ENCODE peak calls at places on chromosomes 4 and X, in seven cellular contexts. One of them, this sample, is unnamed.
A peak's percentile ranks its signal among the peaks of the same experiment; 100 is the strongest.

GRCh38 chrX:20265221-20265725 is 1.4 kb downstream of the RPS6KA3 start:
- DNase-seq in SK-N-SH: peak; percentile 31
- DNase-seq in K562: peak; percentile 89
- DNase-seq in GM12878: no peak
- DNase-seq in GM12892: peak; percentile 5
- DNase-seq in HepG2: peak; percentile 31
- DNase-seq in H1: peak; percentile 43
- DNase-seq in this sample: no peak

GRCh38 chr4:154516320-154516719 is 24.7 kb upstream of the DCHS2 start:
- DNase-seq in SK-N-SH: no peak
- DNase-seq in K562: no peak
- DNase-seq in GM12878: no peak
- DNase-seq in GM12892: no peak
- DNase-seq in HepG2: no peak
- DNase-seq in H1: no peak
- DNase-seq in this sample: no peak

GRCh38 chr4:112942077-112942476 is 107.4 kb upstream of the ANK2 start:
- DNase-seq in SK-N-SH: no peak
- DNase-seq in K562: no peak
- DNase-seq in GM12878: no peak
- DNase-seq in GM12892: no peak
- DNase-seq in HepG2: no peak
- DNase-seq in H1: no peak
- DNase-seq in this sample: no peak

GRCh38 chrX:77009691-77010090 is 437.5 kb upstream of the FGF16 start:
- DNase-seq in SK-N-SH: no peak
- DNase-seq in K562: no peak
- DNase-seq in GM12878: no peak
- DNase-seq in GM12892: no peak
- DNase-seq in HepG2: no peak
- DNase-seq in H1: no peak
- DNase-seq in this sample: no peak

GRCh38 chr4:186699298-186699697 is 24.4 kb downstream of the FAT1 start:
- DNase-seq in SK-N-SH: no peak
- DNase-seq in K562: no peak
- DNase-seq in GM12878: no peak
- DNase-seq in GM12892: no peak
- DNase-seq in HepG2: peak; percentile 77
- DNase-seq in H1: no peak
- DNase-seq in this sample: no peak

GRCh38 chrX:41350976-41351569 is 17.1 kb downstream of the DDX3X start:
- DNase-seq in SK-N-SH: no peak
- DNase-seq in K562: peak; percentile 14
- DNase-seq in GM12878: no peak
- DNase-seq in GM12892: no peak
- DNase-seq in HepG2: no peak
- DNase-seq in H1: no peak
- DNase-seq in this sample: no peak

GRCh38 chr4:36493240-36493639 is 211.8 kb downstream of the DTHD1 start:
- DNase-seq in SK-N-SH: no peak
- DNase-seq in K562: no peak
- DNase-seq in GM12878: no peak
- DNase-seq in GM12892: no peak
- DNase-seq in HepG2: no peak
- DNase-seq in H1: no peak
- DNase-seq in this sample: no peak

GRCh38 chr4:26459054-26459755 is 31.1 kb downstream of the CCKAR start:
- DNase-seq in SK-N-SH: peak; percentile 56
- DNase-seq in K562: peak; percentile 53
- DNase-seq in GM12878: peak; percentile 26
- DNase-seq in GM12892: peak; percentile 23
- DNase-seq in HepG2: peak; percentile 58
- DNase-seq in H1: no peak
- DNase-seq in this sample: peak; percentile 40

GRCh38 chrX:77572322-77572721 is 125.1 kb downstream of the FGF16 start:
- DNase-seq in SK-N-SH: no peak
- DNase-seq in K562: no peak
- DNase-seq in GM12878: no peak
- DNase-seq in GM12892: no peak
- DNase-seq in HepG2: no peak
- DNase-seq in H1: no peak
- DNase-seq in this sample: no peak

GRCh38 chrX:115940888-115941332 is 229.6 kb upstream of the AGTR2 start:
- DNase-seq in SK-N-SH: peak; percentile 78
- DNase-seq in K562: peak; percentile 43
- DNase-seq in GM12878: peak; percentile 43
- DNase-seq in GM12892: no peak
- DNase-seq in HepG2: peak; percentile 83
- DNase-seq in H1: peak; percentile 62
- DNase-seq in this sample: no peak

GRCh38 chrX:126137899-126138298 is 28.2 kb downstream of the DCAF12L2 start:
- DNase-seq in SK-N-SH: peak; percentile 8
- DNase-seq in K562: no peak
- DNase-seq in GM12878: no peak
- DNase-seq in GM12892: no peak
- DNase-seq in HepG2: no peak
- DNase-seq in H1: no peak
- DNase-seq in this sample: no peak

GRCh38 chr4:19655666-19656065 is 596.0 kb upstream of the SLIT2 start:
- DNase-seq in SK-N-SH: no peak
- DNase-seq in K562: no peak
- DNase-seq in GM12878: no peak
- DNase-seq in GM12892: no peak
- DNase-seq in HepG2: no peak
- DNase-seq in H1: no peak
- DNase-seq in this sample: no peak

GRCh38 chrX:149830192-149830873 is 48.6 kb downstream of the MAGEA9 start:
- DNase-seq in SK-N-SH: no peak
- DNase-seq in K562: no peak
- DNase-seq in GM12878: peak; percentile 17
- DNase-seq in GM12892: no peak
- DNase-seq in HepG2: no peak
- DNase-seq in H1: peak; percentile 51
- DNase-seq in this sample: no peak

GRCh38 chr4:16617416-16617815 is 281.0 kb downstream of the LDB2 start:
- DNase-seq in SK-N-SH: no peak
- DNase-seq in K562: no peak
- DNase-seq in GM12878: no peak
- DNase-seq in GM12892: no peak
- DNase-seq in HepG2: no peak
- DNase-seq in H1: no peak
- DNase-seq in this sample: no peak

GRCh38 chrX:67725471-67725870 is 181.7 kb downstream of the AR start:
- DNase-seq in SK-N-SH: no peak
- DNase-seq in K562: no peak
- DNase-seq in GM12878: no peak
- DNase-seq in GM12892: no peak
- DNase-seq in HepG2: no peak
- DNase-seq in H1: no peak
- DNase-seq in this sample: no peak

GRCh38 chrX:67721321-67721720 is 177.5 kb downstream of the AR start:
- DNase-seq in SK-N-SH: no peak
- DNase-seq in K562: no peak
- DNase-seq in GM12878: no peak
- DNase-seq in GM12892: no peak
- DNase-seq in HepG2: no peak
- DNase-seq in H1: no peak
- DNase-seq in this sample: no peak

GRCh38 chrX:67726028-67726427 is 182.2 kb downstream of the AR start:
- DNase-seq in SK-N-SH: no peak
- DNase-seq in K562: no peak
- DNase-seq in GM12878: no peak
- DNase-seq in GM12892: no peak
- DNase-seq in HepG2: no peak
- DNase-seq in H1: no peak
- DNase-seq in this sample: no peak

GRCh38 chrX:67724359-67725110 is 180.7 kb downstream of the AR start:
- DNase-seq in SK-N-SH: no peak
- DNase-seq in K562: no peak
- DNase-seq in GM12878: no peak
- DNase-seq in GM12892: no peak
- DNase-seq in HepG2: no peak
- DNase-seq in H1: no peak
- DNase-seq in this sample: no peak

GRCh38 chrX:67723580-67724351 is 179.9 kb downstream of the AR start:
- DNase-seq in SK-N-SH: no peak
- DNase-seq in K562: no peak
- DNase-seq in GM12878: no peak
- DNase-seq in GM12892: no peak
- DNase-seq in HepG2: no peak
- DNase-seq in H1: no peak
- DNase-seq in this sample: no peak
- TF ChIP-seq POLR2AphosphoS5 in SK-N-SH: no peak
- TF ChIP-seq POLR2AphosphoS5 in K562: no peak
- TF ChIP-seq POLR2AphosphoS5 in GM12878: no peak
- TF ChIP-seq POLR2AphosphoS5 in GM12892: no peak
- TF ChIP-seq POLR2AphosphoS5 in HepG2: no peak
- TF ChIP-seq POLR2AphosphoS5 in H1: no peak
- TF ChIP-seq POLR2AphosphoS5 in this sample: no peak

DNA sequence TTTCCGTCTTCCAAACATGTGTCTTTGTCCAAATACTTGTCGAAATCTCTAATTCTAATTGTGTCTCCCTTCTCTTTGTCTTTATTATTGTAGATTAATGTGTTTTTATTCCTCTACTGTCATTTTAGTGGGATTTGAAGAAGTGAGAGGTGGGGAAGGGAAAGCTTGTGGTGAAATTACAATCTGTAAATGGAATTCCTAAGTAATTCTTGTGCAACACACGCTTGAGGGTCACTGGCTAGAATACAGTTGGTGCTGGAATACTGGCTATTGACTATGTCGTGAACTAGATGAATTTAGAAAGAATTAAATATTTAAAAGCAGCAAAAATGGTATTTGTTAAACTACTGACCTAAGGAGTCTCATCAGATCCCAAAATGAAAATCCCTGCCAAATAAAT is 10.7 kb upstream of the FNIP2 start:
- DNase-seq in SK-N-SH: no peak
- DNase-seq in K562: no peak
- DNase-seq in GM12878: no peak
- DNase-seq in GM12892: no peak
- DNase-seq in HepG2: no peak
- DNase-seq in H1: no peak
- DNase-seq in this sample: no peak
- TF ChIP-seq TAF1 in SK-N-SH: no peak
- TF ChIP-seq TAF1 in K562: no peak
- TF ChIP-seq TAF1 in GM12878: no peak
- TF ChIP-seq TAF1 in GM12892: no peak
- TF ChIP-seq TAF1 in HepG2: no peak
- TF ChIP-seq TAF1 in H1: no peak
- TF ChIP-seq TAF1 in this sample: no peak

GRCh38 chr4:158808399-158808798 is 39.6 kb downstream of the FNIP2 start:
- DNase-seq in SK-N-SH: no peak
- DNase-seq in K562: no peak
- DNase-seq in GM12878: no peak
- DNase-seq in GM12892: no peak
- DNase-seq in HepG2: no peak
- DNase-seq in H1: no peak
- DNase-seq in this sample: no peak

GRCh38 chr4:158811704-158812103 is 42.9 kb downstream of the FNIP2 start:
- DNase-seq in SK-N-SH: no peak
- DNase-seq in K562: peak; percentile 66
- DNase-seq in GM12878: no peak
- DNase-seq in GM12892: no peak
- DNase-seq in HepG2: no peak
- DNase-seq in H1: no peak
- DNase-seq in this sample: no peak

GRCh38 chr4:158811216-158811540 is 42.4 kb downstream of the FNIP2 start:
- DNase-seq in SK-N-SH: no peak
- DNase-seq in K562: no peak
- DNase-seq in GM12878: no peak
- DNase-seq in GM12892: no peak
- DNase-seq in HepG2: no peak
- DNase-seq in H1: no peak
- DNase-seq in this sample: no peak

GRCh38 chr4:158810487-158811215 is 41.8 kb downstream of the FNIP2 start:
- DNase-seq in SK-N-SH: no peak
- DNase-seq in K562: no peak
- DNase-seq in GM12878: no peak
- DNase-seq in GM12892: no peak
- DNase-seq in HepG2: no peak
- DNase-seq in H1: no peak
- DNase-seq in this sample: no peak

DNA sequence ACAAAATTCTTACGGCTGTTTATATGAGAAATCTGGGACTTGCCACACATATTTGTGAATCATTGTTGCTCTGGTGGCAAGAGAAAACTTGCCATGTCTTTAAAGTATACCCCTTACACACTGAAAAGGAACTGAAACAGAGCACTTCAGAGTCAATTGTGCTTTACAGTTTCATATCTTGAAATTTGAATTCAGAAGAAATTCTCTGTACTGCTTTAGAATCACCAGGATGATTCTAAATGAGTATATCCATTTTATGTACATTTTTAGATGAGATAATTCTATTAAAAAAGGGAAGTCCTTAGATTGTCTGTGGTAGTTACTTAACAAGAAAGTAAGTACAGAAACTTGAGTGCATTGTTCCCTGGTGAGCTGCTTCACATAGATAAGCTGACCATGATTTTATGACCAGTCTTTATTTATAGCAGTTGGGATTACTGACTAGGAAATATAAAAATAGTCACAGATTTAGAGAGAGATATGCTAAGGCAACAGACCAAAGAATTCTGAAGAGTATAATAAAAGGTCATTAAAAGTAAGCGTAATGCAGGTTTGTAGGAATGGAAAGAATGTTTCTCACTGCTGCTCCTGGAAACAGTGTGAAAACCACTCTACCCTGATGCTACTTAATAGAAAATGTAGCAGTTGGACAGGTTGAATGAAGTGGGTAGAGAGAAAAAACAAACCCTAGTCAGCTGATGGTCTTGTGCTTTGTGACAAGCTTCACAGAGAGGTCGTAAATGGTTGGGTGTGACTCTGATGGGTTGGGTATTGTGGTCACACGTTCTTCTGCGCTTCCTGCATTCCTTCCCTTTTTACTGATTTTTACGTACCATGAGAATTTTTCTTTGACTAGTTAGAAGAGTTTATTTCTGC is 41.0 kb downstream of the FNIP2 start:
- DNase-seq in SK-N-SH: no peak
- DNase-seq in K562: peak; percentile 53
- DNase-seq in GM12878: peak; percentile 89
- DNase-seq in GM12892: no peak
- DNase-seq in HepG2: no peak
- DNase-seq in H1: no peak
- DNase-seq in this sample: no peak
- TF ChIP-seq POLR2AphosphoS5 in SK-N-SH: no peak
- TF ChIP-seq POLR2AphosphoS5 in K562: no peak
- TF ChIP-seq POLR2AphosphoS5 in GM12878: peak; percentile 63
- TF ChIP-seq POLR2AphosphoS5 in GM12892: no peak
- TF ChIP-seq POLR2AphosphoS5 in HepG2: no peak
- TF ChIP-seq POLR2AphosphoS5 in H1: no peak
- TF ChIP-seq POLR2AphosphoS5 in this sample: no peak

DNA sequence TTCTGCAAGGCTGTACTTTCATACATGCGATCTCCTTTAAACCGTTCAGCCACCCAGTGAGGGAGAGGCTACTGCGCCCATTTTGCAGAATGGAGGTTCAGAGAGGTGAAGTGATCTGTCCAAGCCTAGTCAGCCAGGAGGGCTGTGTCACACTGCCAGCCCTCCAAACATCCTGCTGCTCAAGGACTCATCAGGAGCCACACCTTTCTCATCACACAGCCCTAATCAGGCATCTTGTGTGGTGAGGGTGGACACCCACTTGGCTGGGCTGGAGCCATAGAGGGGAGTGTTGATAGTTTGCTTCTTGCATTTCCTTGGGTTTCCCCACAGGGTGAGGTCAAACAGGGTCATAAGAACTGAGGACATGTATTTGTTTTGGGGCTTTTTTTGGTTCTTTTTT is 5.4 kb upstream of the CXCR3 start:
- DNase-seq in SK-N-SH: no peak
- DNase-seq in K562: no peak
- DNase-seq in GM12878: no peak
- DNase-seq in GM12892: no peak
- DNase-seq in HepG2: no peak
- DNase-seq in H1: no peak
- DNase-seq in this sample: no peak
- TF ChIP-seq TAF1 in SK-N-SH: no peak
- TF ChIP-seq TAF1 in K562: no peak
- TF ChIP-seq TAF1 in GM12878: no peak
- TF ChIP-seq TAF1 in GM12892: no peak
- TF ChIP-seq TAF1 in HepG2: no peak
- TF ChIP-seq TAF1 in H1: no peak
- TF ChIP-seq TAF1 in this sample: no peak

This sample was measured in GM12891.